ENCODE peak calls at places on chromosomes 12 and 14, in four cellular contexts. One of them, this sample, is unnamed.

GRCh38 chr12:68237523-68238070 is 12.0 kb upstream of the IL26 start:
- DNase-seq in AG10803: peak
- DNase-seq in mesothelial cell of epicardium: no peak
- DNase-seq in PC-3: no peak
- DNase-seq in this sample: no peak

GRCh38 chr12:1811281-1811947 is 9.0 kb upstream of the LRTM2 start:
- DNase-seq in AG10803: no peak
- DNase-seq in mesothelial cell of epicardium: no peak
- DNase-seq in PC-3: no peak
- DNase-seq in this sample: no peak

GRCh38 chr12:124188561-124189405 is 106.1 kb upstream of the RFLNA start:
- DNase-seq in AG10803: peak
- DNase-seq in mesothelial cell of epicardium: no peak
- DNase-seq in PC-3: peak
- DNase-seq in this sample: no peak

GRCh38 chr14:100861937-100862247 is 36.0 kb downstream of the MEG3 start:
- DNase-seq in AG10803: no peak
- DNase-seq in mesothelial cell of epicardium: no peak
- DNase-seq in PC-3: no peak
- DNase-seq in this sample: no peak

GRCh38 chr14:30572771-30573170 is 13.8 kb downstream of the G2E3 start:
- DNase-seq in AG10803: no peak
- DNase-seq in mesothelial cell of epicardium: no peak
- DNase-seq in PC-3: no peak
- DNase-seq in this sample: no peak

GRCh38 chr12:80937391-80938238 is at the start of gene LIN7A:
- DNase-seq in AG10803: peak
- DNase-seq in mesothelial cell of epicardium: peak
- DNase-seq in PC-3: no peak
- DNase-seq in this sample: peak

GRCh38 chr12:53231859-53232640 is at the start of gene RARG:
- DNase-seq in AG10803: peak
- DNase-seq in mesothelial cell of epicardium: no peak
- DNase-seq in PC-3: peak
- DNase-seq in this sample: peak

GRCh38 chr14:29587046-29587445 is 340.6 kb downstream of the PRKD1 start:
- DNase-seq in AG10803: no peak
- DNase-seq in mesothelial cell of epicardium: no peak
- DNase-seq in PC-3: no peak
- DNase-seq in this sample: no peak

GRCh38 chr12:74836567-74836966 is 298.9 kb downstream of the ATXN7L3B start:
- DNase-seq in AG10803: no peak
- DNase-seq in mesothelial cell of epicardium: no peak
- DNase-seq in PC-3: no peak
- DNase-seq in this sample: no peak

GRCh38 chr12:99035776-99036175 is 390.7 kb downstream of the APAF1 start:
- DNase-seq in AG10803: no peak
- DNase-seq in mesothelial cell of epicardium: no peak
- DNase-seq in PC-3: no peak
- DNase-seq in this sample: no peak

GRCh38 chr14:34347683-34348082 is 114.4 kb downstream of the SPTSSA start:
- DNase-seq in AG10803: no peak
- DNase-seq in mesothelial cell of epicardium: no peak
- DNase-seq in PC-3: no peak
- DNase-seq in this sample: no peak

GRCh38 chr14:89258728-89259273 is 158.2 kb downstream of the FOXN3 start:
- DNase-seq in AG10803: no peak
- DNase-seq in mesothelial cell of epicardium: no peak
- DNase-seq in PC-3: no peak
- DNase-seq in this sample: peak

GRCh38 chr14:99280852-99281251 is 8.9 kb upstream of the BCL11B start:
- DNase-seq in AG10803: no peak
- DNase-seq in mesothelial cell of epicardium: no peak
- DNase-seq in PC-3: no peak
- DNase-seq in this sample: no peak

GRCh38 chr14:89750206-89750867 is 204.2 kb downstream of the EFCAB11 start:
- DNase-seq in AG10803: peak
- DNase-seq in mesothelial cell of epicardium: no peak
- DNase-seq in PC-3: no peak
- DNase-seq in this sample: no peak

GRCh38 chr12:68176252-68176651 is 16.7 kb upstream of the IFNG start:
- DNase-seq in AG10803: no peak
- DNase-seq in mesothelial cell of epicardium: no peak
- DNase-seq in PC-3: no peak
- DNase-seq in this sample: no peak

GRCh38 chr12:131112016-131112415 is 158.3 kb downstream of the ADGRD1 start:
- DNase-seq in AG10803: peak
- DNase-seq in mesothelial cell of epicardium: no peak
- DNase-seq in PC-3: no peak
- DNase-seq in this sample: no peak

DNA sequence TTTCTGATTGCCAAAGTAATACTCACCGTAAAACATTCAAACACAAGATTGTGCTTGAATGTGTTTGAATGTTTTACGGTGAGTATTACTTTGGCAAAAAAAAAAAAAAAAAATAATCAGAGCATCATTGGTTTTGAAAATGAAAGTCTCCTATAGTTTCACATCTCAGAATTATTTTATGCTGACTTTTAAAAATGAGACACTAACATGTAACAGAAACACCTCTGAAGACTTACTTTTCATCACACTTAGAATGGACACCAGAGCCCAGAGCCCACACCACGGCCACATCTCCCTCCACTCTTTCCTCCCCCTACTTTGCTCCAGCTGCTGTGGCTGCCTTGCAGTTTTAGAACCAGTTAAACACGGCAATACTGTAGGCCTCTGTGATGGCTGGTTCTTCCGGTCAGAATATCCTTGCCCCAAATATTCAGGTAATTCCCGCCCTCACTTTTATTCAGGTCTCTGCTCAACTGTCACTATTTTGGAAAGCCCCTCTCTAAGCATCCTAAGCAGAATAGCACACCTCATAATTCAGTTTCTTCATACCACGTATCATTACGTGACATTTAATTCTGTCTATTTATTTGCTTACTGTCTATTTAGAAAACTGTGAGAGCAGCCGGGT is 138.9 kb upstream of the MAX start:
- DNase-seq in AG10803: no peak
- DNase-seq in mesothelial cell of epicardium: no peak
- DNase-seq in PC-3: no peak
- DNase-seq in this sample: peak
- TF ChIP-seq CTCF in AG10803: no peak
- TF ChIP-seq CTCF in mesothelial cell of epicardium: no peak
- TF ChIP-seq CTCF in PC-3: no peak
- TF ChIP-seq CTCF in this sample: no peak

GRCh38 chr14:23297878-23298277 is 4.8 kb downstream of the PPP1R3E start:
- DNase-seq in AG10803: no peak
- DNase-seq in mesothelial cell of epicardium: no peak
- DNase-seq in PC-3: no peak
- DNase-seq in this sample: no peak
- TF ChIP-seq CTCF in AG10803: no peak
- TF ChIP-seq CTCF in mesothelial cell of epicardium: no peak
- TF ChIP-seq CTCF in PC-3: no peak
- TF ChIP-seq CTCF in this sample: no peak

DNA sequence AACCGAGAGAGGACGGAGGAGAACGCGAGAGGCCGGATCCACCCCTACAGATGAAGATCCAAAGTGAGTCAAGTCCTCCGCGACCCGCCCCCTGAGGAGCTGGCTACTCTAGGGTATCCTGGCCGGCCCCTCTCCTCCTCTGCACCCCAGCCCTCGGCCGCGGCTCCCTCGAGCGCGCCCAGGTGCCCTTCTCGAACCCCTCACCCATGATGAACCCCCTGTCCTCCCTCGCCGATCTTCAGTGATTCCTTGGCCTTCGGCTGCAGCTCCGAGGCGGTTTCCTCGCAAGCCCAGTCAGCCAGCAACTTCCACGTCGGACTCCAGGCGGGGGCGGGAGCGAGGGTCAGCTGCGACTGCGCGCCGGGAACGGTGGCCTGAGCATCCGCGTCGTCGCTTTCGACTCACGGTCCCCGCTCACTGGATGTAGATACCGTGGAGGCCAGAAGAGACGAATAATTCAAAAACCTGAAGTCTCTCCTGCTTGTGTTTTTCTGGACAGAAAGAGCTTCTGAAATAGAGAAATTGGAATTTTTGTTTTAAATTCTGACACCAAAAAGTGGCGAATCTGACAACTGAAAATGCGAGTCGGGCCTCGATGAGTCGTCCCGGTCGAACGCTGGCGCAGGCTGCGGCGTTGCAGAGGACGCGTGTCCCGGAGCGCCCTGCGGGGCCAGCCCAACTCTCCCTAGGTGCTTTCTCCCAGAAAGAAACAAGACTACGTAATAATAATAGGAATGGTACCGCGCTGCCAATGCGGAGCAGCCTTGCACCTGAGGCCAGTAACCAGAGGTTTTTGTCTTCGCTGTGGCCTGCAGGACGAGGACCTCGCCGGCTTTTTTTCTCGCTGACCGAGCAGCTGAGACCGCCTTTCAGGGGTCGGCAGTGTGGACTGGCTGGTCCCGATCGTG is at the start of gene ARL1:
- DNase-seq in AG10803: peak
- DNase-seq in mesothelial cell of epicardium: peak
- DNase-seq in PC-3: peak
- DNase-seq in this sample: peak
- TF ChIP-seq CTCF in AG10803: no peak
- TF ChIP-seq CTCF in mesothelial cell of epicardium: no peak
- TF ChIP-seq CTCF in PC-3: no peak
- TF ChIP-seq CTCF in this sample: no peak

DNA sequence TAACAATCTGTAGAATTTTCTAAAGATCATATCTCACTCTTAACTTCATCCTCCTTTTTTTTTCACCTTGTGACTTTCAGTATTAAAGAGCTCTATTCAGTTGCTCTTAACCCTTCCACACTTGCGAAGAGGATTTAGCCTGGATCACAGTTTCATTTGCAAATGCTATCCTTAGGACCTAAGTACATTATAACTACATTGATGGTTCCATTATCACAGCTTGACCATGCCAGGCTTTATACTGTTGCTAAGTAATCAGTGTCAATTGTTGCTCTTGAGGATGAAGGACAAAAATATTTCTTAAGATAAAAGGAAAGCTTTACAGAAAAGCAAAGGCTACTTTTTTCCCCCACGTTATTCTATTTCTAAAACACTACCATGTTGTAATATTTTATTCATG is 122.2 kb downstream of the PDZRN4 start:
- DNase-seq in AG10803: no peak
- DNase-seq in mesothelial cell of epicardium: no peak
- DNase-seq in PC-3: no peak
- DNase-seq in this sample: no peak
- TF ChIP-seq CTCF in AG10803: no peak
- TF ChIP-seq CTCF in mesothelial cell of epicardium: no peak
- TF ChIP-seq CTCF in PC-3: no peak
- TF ChIP-seq CTCF in this sample: no peak

DNA sequence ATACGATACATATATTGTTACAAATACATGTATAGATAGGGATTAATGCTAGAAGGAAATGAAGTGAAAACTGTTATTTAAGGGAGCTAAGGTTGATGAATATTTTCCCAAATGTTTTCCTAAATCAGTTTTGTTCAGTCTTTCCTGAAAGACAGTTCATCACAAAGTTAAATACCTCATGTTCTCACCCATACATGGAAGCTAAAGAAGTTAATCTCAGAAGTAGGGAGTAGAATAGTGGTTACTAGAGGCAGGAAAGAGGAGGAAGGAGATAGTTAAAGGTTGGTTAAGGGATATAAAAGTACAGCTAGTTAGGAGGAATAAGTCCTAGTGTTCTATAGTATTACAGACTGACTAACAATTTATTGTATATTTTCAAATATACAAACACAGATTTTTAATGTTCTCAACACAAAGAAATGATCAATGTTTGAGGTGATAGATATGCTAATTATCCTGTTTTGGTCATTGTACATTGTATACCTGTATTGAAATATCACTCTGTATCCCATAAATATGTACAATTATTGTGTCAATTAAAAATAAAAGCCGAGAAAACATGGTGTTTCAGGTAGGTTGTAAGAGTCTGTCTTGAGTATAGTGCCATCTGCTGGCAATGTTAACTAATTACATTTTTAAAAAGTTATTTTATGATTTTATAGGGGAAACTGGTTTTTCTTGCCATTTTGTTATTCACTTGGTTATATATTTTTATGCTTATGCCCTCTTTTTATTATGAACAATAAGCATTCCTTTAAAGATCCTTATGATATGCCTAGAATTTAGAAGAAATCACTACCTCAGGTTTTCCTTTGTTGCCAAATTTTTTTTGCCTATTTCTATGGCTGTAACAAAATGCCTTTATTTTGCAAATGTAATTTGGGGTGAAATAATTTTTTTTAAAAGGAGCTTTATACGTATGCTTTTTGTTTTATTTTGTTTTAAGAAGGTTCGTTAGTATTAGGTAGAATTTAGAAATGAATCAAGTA is 26.9 kb downstream of the ZDHHC17 start:
- DNase-seq in AG10803: peak
- DNase-seq in mesothelial cell of epicardium: no peak
- DNase-seq in PC-3: peak
- DNase-seq in this sample: peak
- TF ChIP-seq CTCF in AG10803: peak
- TF ChIP-seq CTCF in mesothelial cell of epicardium: peak
- TF ChIP-seq CTCF in PC-3: peak
- TF ChIP-seq CTCF in this sample: peak

This sample was measured in GM13976.